ENCODE peak calls at places on chromosomes 2 and 18, in ten cellular contexts. V is Calu3; F is mesendoderm; M is choroid plexus epithelial cell; Y is COR-L47; C is T-helper 1 cell; U is GM03348; D is tibial artery; Q is astrocyte of the hippocampus; R is activated naive CD4-positive, alpha-beta T cell treated with anti-CD3 and anti-CD28 coated beads for 36 hours. N is an unnamed sample.

GRCh38 chr2:224973112-224974016 is 68.9 kb downstream of the DOCK10 start:
- DNase-seq in V (peak), F (no peak), M (no peak), Y (no peak), C (no peak), U (no peak), D (no peak), Q (peak), R (peak), N (no peak)

GRCh38 chr2:100237046-100237615 is 85.2 kb downstream of the LONRF2 start:
- DNase-seq in V (no peak), F (peak), M (peak), Y (no peak), C (no peak), U (no peak), D (no peak), Q (no peak), R (no peak), N (no peak)

GRCh38 chr2:20224716-20225293 is at the start of gene SDC1:
- DNase-seq in V (peak), F (peak), M (peak), Y (peak), C (no peak), U (peak), D (no peak), Q (peak), R (no peak), N (no peak)

GRCh38 chr2:101991731-101992145 is at the start of gene IL1R2:
- DNase-seq in V (peak), F (no peak), M (no peak), Y (no peak), C (no peak), U (no peak), D (peak), Q (no peak), R (peak), N (no peak)

GRCh38 chr2:111037136-111037535 is 83.6 kb upstream of the BCL2L11 start:
- DNase-seq in V (no peak), F (no peak), M (no peak), Y (no peak), C (no peak), U (no peak), D (no peak), Q (no peak), R (no peak), N (peak)

GRCh38 chr2:136029149-136029548 is 43.7 kb upstream of the DARS1 start:
- DNase-seq in V (no peak), F (no peak), M (no peak), Y (no peak), C (no peak), U (no peak), D (no peak), Q (no peak), R (no peak), N (no peak)

GRCh38 chr2:23480991-23481797 is 96.2 kb downstream of the KLHL29 start:
- DNase-seq in V (peak), F (peak), M (peak), Y (peak), C (no peak), U (peak), D (no peak), Q (peak), R (no peak), N (no peak)

GRCh38 chr2:41717883-41718282 is 329.9 kb upstream of the PKDCC start:
- DNase-seq in V (no peak), F (no peak), M (no peak), Y (peak), C (no peak), U (no peak), D (no peak), Q (no peak), R (no peak), N (no peak)

GRCh38 chr2:178917555-178917954 is 110.3 kb upstream of the TTN start:
- DNase-seq in V (no peak), F (no peak), M (no peak), Y (no peak), C (no peak), U (no peak), D (no peak), Q (no peak), R (no peak), N (no peak)

GRCh38 chr2:239793851-239794250 is 231.3 kb downstream of the NDUFA10 start:
- DNase-seq in V (no peak), F (no peak), M (no peak), Y (no peak), C (no peak), U (no peak), D (no peak), Q (no peak), R (no peak), N (peak)

GRCh38 chr18:33745396-33745795 is 167.4 kb downstream of the ASXL3 start:
- DNase-seq in V (no peak), F (no peak), M (no peak), Y (no peak), C (no peak), U (no peak), D (no peak), Q (no peak), R (no peak), N (no peak)

GRCh38 chr2:144261966-144262365 is 258.0 kb downstream of the ZEB2 start:
- DNase-seq in V (no peak), F (no peak), M (no peak), Y (no peak), C (no peak), U (no peak), D (no peak), Q (no peak), R (no peak), N (no peak)

GRCh38 chr2:71417300-71418202 is 35.8 kb upstream of the DYSF start:
- DNase-seq in V (no peak), F (peak), M (no peak), Y (no peak), C (no peak), U (no peak), D (no peak), Q (peak), R (no peak), N (no peak)

GRCh38 chr2:48531141-48531648 is 1.2 kb downstream of the STON1 start:
- DNase-seq in V (no peak), F (peak), M (peak), Y (no peak), C (no peak), U (peak), D (no peak), Q (peak), R (no peak), N (no peak)

GRCh38 chr2:80145499-80145898 is 159.1 kb downstream of the LRRTM1 start:
- DNase-seq in V (no peak), F (no peak), M (no peak), Y (no peak), C (no peak), U (no peak), D (no peak), Q (no peak), R (no peak), N (no peak)

GRCh38 chr2:24203029-24203786 is 28.4 kb downstream of the FAM228A start:
- DNase-seq in V (no peak), F (peak), M (peak), Y (no peak), C (no peak), U (no peak), D (no peak), Q (no peak), R (no peak), N (no peak)